ENCODE peak calls at places on chromosomes 12 and 14, in seven cellular contexts. F is neural progenitor cell; N is keratinocyte; H is CD8-positive, alpha-beta T cell; Z is DND-41; Y is Panc1; O is PC-3. K is an unnamed sample. For H3K36me3, the result is how much of the 10 kb centered on the place peaks cover.

GRCh38 chr14:65788876-65789859 is 376.6 kb downstream of the FUT8 start:
- DNase-seq in O (no peak), Y (no peak), N (no peak), Z (no peak), H (no peak), F (no peak), K (no peak)

GRCh38 chr12:2229661-2230539 is 177.1 kb downstream of the CACNA1C start:
- DNase-seq in Y (no peak), H (no peak), N (no peak), F (no peak), O (no peak), Z (no peak), K (no peak)

GRCh38 chr12:42741771-42742510 is 152.4 kb upstream of the PRICKLE1 start:
- DNase-seq in N (no peak), Y (no peak), Z (no peak), F (no peak), O (peak), H (no peak), K (no peak)

GRCh38 chr12:4562034-4562657 is at the start of gene DYRK4:
- DNase-seq in H (no peak), Z (no peak), Y (no peak), O (no peak), F (peak), N (no peak), K (peak)

GRCh38 chr12:46209914-46210834 is 58.7 kb downstream of the SLC38A1 start:
- DNase-seq in Y (no peak), H (peak), Z (peak), O (peak), N (peak), F (no peak), K (no peak)

GRCh38 chr12:68806488-68807237 is 1.3 kb upstream of the MDM2 start:
- DNase-seq in H (no peak), Y (no peak), N (no peak), O (peak), F (no peak), Z (no peak), K (no peak)

GRCh38 chr12:117144599-117144998 is 45.4 kb upstream of the TESC start:
- DNase-seq in H (no peak), F (no peak), O (no peak), Z (no peak), N (no peak), Y (no peak), K (no peak)

GRCh38 chr12:21643758-21644157 is 13.9 kb downstream of the LDHB start:
- DNase-seq in Z (no peak), H (no peak), Y (no peak), O (no peak), F (no peak), N (no peak), K (no peak)

GRCh38 chr14:81710232-81710845 is 176.7 kb upstream of the SEL1L start:
- DNase-seq in H (no peak), N (peak), Y (peak), O (peak), Z (peak), F (peak), K (peak)

GRCh38 chr14:66403183-66403582 is 83.0 kb upstream of the CCDC196 start:
- DNase-seq in Z (no peak), Y (peak), O (peak), H (no peak), F (peak), N (peak), K (no peak)

GRCh38 chr12:51374346-51374745 is 16.9 kb downstream of the GALNT6 start:
- DNase-seq in H (no peak), F (no peak), N (no peak), Z (no peak), O (no peak), Y (no peak), K (no peak)

GRCh38 chr14:33668066-33668465 is 282.8 kb downstream of the EGLN3 start:
- DNase-seq in Z (no peak), F (no peak), O (peak), H (no peak), Y (no peak), N (no peak), K (no peak)

GRCh38 chr14:90017371-90017770 is 44.4 kb upstream of the KCNK13 start:
- DNase-seq in Y (no peak), H (no peak), N (no peak), O (no peak), F (no peak), Z (no peak), K (no peak)

GRCh38 chr14:22096511-22096890 is 422.9 kb upstream of the OR4E1 start:
- DNase-seq in H (no peak), O (no peak), N (no peak), Y (no peak), F (no peak), Z (peak), K (no peak)

GRCh38 chr14:52563120-52563519 is 10.5 kb downstream of the GPR137C start:
- DNase-seq in Y (no peak), H (no peak), Z (no peak), N (no peak), O (peak), F (no peak), K (no peak)

GRCh38 chr12:125113263-125113662 is 48.0 kb downstream of the AACS start:
- DNase-seq in N (no peak), H (no peak), Y (no peak), F (no peak), O (no peak), Z (no peak), K (no peak)
- H3K36me3 ChIP-seq in N (under half), H (under half), Y (under half), F (under half), O (under half), Z (under half), K (under half)

DNA sequence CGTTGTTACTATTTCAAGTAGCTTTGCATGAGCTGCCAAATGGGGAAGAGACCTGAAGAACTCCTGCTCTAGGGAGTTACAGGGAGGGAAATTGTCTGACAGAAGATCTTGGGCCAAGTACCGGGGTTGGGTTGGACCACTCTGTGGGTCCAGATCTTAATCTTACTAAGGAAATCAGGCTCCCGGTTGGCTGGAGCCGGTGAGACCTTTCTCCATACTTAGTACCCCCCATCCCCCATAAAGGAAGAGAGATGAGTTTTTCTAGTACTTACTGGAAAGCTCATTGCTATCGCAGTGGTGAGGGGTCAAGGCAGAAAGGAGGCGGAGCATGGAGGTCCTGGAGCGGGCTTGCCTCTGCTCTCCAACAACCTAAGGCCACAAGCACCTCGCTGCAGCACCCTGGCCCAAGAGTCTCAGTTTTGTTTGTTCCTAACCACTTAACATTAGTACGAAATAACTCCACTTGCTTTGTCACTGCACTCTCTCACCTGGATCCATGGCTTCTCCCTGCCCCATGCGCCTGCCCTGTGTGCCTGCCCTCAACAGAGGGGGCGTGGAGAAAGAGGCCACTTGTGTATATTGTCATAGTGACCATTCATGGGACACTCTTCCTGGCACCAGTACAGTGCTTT is 6.8 kb upstream of the UNC119B start:
- DNase-seq in Y (no peak), F (no peak), Z (no peak), O (no peak), H (no peak), N (no peak), K (no peak)
- H3K36me3 ChIP-seq in Y (under half), F (under half), Z (half or more), O (under half), H (under half), N (under half), K (under half)

GRCh38 chr12:123263196-123263817 is 8.3 kb downstream of the CDK2AP1 start:
- DNase-seq in Z (no peak), H (no peak), Y (no peak), O (no peak), F (no peak), N (no peak), K (no peak)

GRCh38 chr12:123261196-123261595 is 10.5 kb downstream of the CDK2AP1 start:
- DNase-seq in N (no peak), F (peak), Y (no peak), O (no peak), Z (no peak), H (no peak), K (no peak)

GRCh38 chr12:123260081-123260480 is 11.6 kb downstream of the CDK2AP1 start:
- DNase-seq in F (no peak), H (no peak), Z (no peak), O (no peak), Y (no peak), N (no peak), K (no peak)

GRCh38 chr12:123254853-123255446 is 16.7 kb downstream of the CDK2AP1 start:
- DNase-seq in H (no peak), O (no peak), F (no peak), Z (no peak), N (no peak), Y (no peak), K (no peak)

GRCh38 chr12:123258593-123258992 is 13.1 kb downstream of the CDK2AP1 start:
- DNase-seq in O (no peak), Z (no peak), H (no peak), N (no peak), F (no peak), Y (no peak), K (no peak)
- H3K36me3 ChIP-seq in O (half or more), Z (half or more), H (under half), N (under half), F (under half), Y (under half), K (under half)

GRCh38 chr14:67675219-67675582 is 769 bp upstream of the VTI1B start:
- DNase-seq in Y (no peak), N (no peak), O (no peak), Z (no peak), H (no peak), F (no peak), K (no peak)

GRCh38 chr14:67680121-67680602 is 5.7 kb upstream of the VTI1B start:
- DNase-seq in H (no peak), Y (no peak), O (peak), Z (no peak), N (no peak), F (no peak), K (no peak)

GRCh38 chr14:67683821-67684220 is 9.4 kb upstream of the VTI1B start:
- DNase-seq in H (no peak), N (no peak), Y (no peak), F (no peak), O (no peak), Z (no peak), K (no peak)

GRCh38 chr14:67680941-67681340 is 6.5 kb upstream of the VTI1B start:
- DNase-seq in N (no peak), H (no peak), F (no peak), Y (no peak), O (no peak), Z (no peak), K (no peak)
- H3K36me3 ChIP-seq in N (under half), H (under half), F (under half), Y (under half), O (half or more), Z (half or more), K (under half)

GRCh38 chr14:95226801-95227200 is 69.5 kb upstream of the DICER1 start:
- DNase-seq in F (no peak), O (no peak), N (no peak), H (no peak), Z (no peak), Y (no peak), K (no peak)

GRCh38 chr14:95228240-95228639 is 70.9 kb upstream of the DICER1 start:
- DNase-seq in O (no peak), F (no peak), N (no peak), Z (no peak), Y (no peak), H (no peak), K (no peak)

GRCh38 chr14:95229749-95230148 is 72.4 kb upstream of the DICER1 start:
- DNase-seq in N (no peak), F (no peak), H (no peak), Z (no peak), Y (no peak), O (no peak), K (no peak)

GRCh38 chr14:95225251-95225887 is 68.0 kb upstream of the DICER1 start:
- DNase-seq in N (no peak), Z (no peak), Y (no peak), F (no peak), H (no peak), O (no peak), K (no peak)

GRCh38 chr14:95227279-95227860 is 70.0 kb upstream of the DICER1 start:
- DNase-seq in H (no peak), N (no peak), O (no peak), Z (no peak), F (no peak), Y (no peak), K (no peak)
- H3K36me3 ChIP-seq in H (under half), N (under half), O (under half), Z (under half), F (under half), Y (under half), K (under half)

GRCh38 chr14:39469094-39469710 is 37.0 kb upstream of the FBXO33 start:
- DNase-seq in F (peak), O (no peak), H (peak), Y (peak), Z (peak), N (no peak), K (peak)

GRCh38 chr14:39472078-39472477 is 39.8 kb upstream of the FBXO33 start:
- DNase-seq in H (no peak), N (no peak), O (no peak), Z (no peak), F (no peak), Y (no peak), K (no peak)

DNA sequence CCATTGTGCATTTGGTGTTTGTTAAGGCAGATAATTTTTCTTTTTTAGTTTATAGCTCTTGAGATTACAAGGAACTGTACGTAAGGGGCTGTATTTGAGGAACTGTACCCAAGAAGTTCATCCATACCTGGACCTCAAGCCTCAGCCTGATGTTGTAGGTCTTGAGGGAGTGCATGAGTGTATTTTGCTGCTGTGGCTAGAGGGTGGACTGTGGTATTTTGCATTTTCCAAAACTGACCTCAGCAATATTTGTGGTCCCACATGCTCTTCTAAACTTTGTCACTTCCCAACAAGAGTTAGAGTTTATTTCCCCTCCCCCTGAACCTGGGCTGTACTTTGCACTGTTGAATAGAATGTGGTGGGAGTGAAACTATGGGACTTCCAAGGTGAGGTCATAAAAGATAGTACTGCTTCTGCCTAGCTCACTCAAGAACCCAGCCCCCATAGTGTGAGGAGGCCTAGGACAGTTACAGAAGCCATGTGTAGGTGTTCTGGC is 42.2 kb upstream of the FBXO33 start:
- DNase-seq in Z (no peak), N (no peak), Y (no peak), O (no peak), H (no peak), F (no peak), K (no peak)
- H3K36me3 ChIP-seq in Z (under half), N (under half), Y (under half), O (under half), H (under half), F (under half), K (under half)

GRCh38 chr12:120175537-120175936 is 19.0 kb downstream of the GCN1 start:
- DNase-seq in N (no peak), O (no peak), H (no peak), Y (no peak), Z (no peak), F (no peak), K (no peak)
- H3K36me3 ChIP-seq in N (under half), O (half or more), H (half or more), Y (under half), Z (half or more), F (under half), K (under half)

GRCh38 chr12:47602949-47603558 is 102.8 kb downstream of the RPAP3 start:
- DNase-seq in F (no peak), O (no peak), H (no peak), N (no peak), Z (no peak), Y (no peak), K (no peak)

GRCh38 chr12:47601071-47601470 is 104.8 kb downstream of the RPAP3 start:
- DNase-seq in H (no peak), O (no peak), Z (no peak), N (no peak), F (no peak), Y (no peak), K (no peak)

GRCh38 chr12:47609806-47610205 is 96.0 kb downstream of the RPAP3 start:
- DNase-seq in O (no peak), Z (no peak), F (no peak), Y (no peak), H (no peak), N (no peak), K (no peak)

GRCh38 chr12:47602330-47602729 is 103.5 kb downstream of the RPAP3 start:
- DNase-seq in F (no peak), Z (no peak), H (no peak), Y (no peak), O (no peak), N (no peak), K (no peak)

DNA sequence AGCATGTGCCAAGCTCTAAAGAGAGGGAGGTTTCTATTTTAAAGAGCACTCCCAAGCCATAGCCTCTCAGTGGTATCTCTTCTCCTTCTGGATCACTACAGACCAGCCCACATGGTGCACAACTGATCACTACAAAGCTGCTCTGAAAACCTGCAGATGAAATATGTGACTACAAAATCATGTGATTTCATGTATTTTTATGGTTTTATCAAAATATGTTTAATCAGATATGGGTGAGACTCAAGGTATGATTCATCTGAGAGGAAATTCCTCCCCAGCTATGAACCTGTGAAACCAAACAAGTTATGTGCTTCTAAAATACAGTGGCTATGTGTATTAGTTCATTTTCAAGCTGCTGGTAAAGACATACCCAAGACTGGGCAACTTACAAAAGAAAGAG is 101.4 kb downstream of the RPAP3 start:
- DNase-seq in Y (no peak), H (no peak), O (peak), N (no peak), F (no peak), Z (no peak), K (no peak)
- H3K36me3 ChIP-seq in Y (under half), H (under half), O (under half), N (under half), F (under half), Z (under half), K (under half)

GRCh38 chr12:110449799-110450497 is at the start of gene ARPC3:
- DNase-seq in F (peak), O (peak), Z (peak), Y (peak), N (peak), H (peak), K (peak)
- H3K36me3 ChIP-seq in F (under half), O (under half), Z (half or more), Y (under half), N (under half), H (under half), K (under half)

GRCh38 chr12:124381454-124382207 is 86.7 kb downstream of the RFLNA start:
- DNase-seq in Y (no peak), Z (no peak), N (no peak), F (no peak), H (no peak), O (peak), K (no peak)

GRCh38 chr12:124384299-124384894 is 89.5 kb downstream of the RFLNA start:
- DNase-seq in N (no peak), Y (no peak), O (no peak), Z (no peak), F (no peak), H (no peak), K (no peak)

GRCh38 chr12:124380793-124381453 is 86.0 kb downstream of the RFLNA start:
- DNase-seq in Y (no peak), O (peak), F (no peak), H (no peak), Z (no peak), N (no peak), K (no peak)

GRCh38 chr12:124385219-124385969 is 90.5 kb downstream of the RFLNA start:
- DNase-seq in H (no peak), O (peak), F (no peak), N (no peak), Y (no peak), Z (no peak), K (no peak)

GRCh38 chr12:124383028-124383427 is 88.1 kb downstream of the RFLNA start:
- DNase-seq in Z (no peak), Y (no peak), O (no peak), H (no peak), N (no peak), F (no peak), K (no peak)
- H3K36me3 ChIP-seq in Z (half or more), Y (under half), O (half or more), H (under half), N (under half), F (under half), K (under half)